ENCODE peak calls at places on chromosomes 5 and 9, in four cellular contexts. U, E, O and M are unnamed samples.

GRCh38 chr9:124897570-124898460 is 35.9 kb downstream of the ARPC5L start:
- DNase-seq in E (peak; percentile 57), U (no peak), O (no peak), M (peak; percentile 12)

GRCh38 chr9:86892576-86892975 is 54.7 kb downstream of the GAS1 start:
- DNase-seq in E (no peak), O (no peak), U (no peak), M (no peak)

GRCh38 chr5:36496471-36496870 is 109.9 kb upstream of the SLC1A3 start:
- DNase-seq in O (no peak), E (no peak), U (no peak), M (no peak)

GRCh38 chr9:16575142-16575877 is 295.2 kb downstream of the BNC2 start:
- DNase-seq in O (peak; percentile 33), U (peak; percentile 31), E (no peak), M (no peak)

GRCh38 chr9:129391215-129391614 is 213.2 kb upstream of the IER5L start:
- DNase-seq in O (no peak), E (no peak), U (no peak), M (no peak)

GRCh38 chr5:68456756-68457217 is 241.2 kb downstream of the PIK3R1 start:
- DNase-seq in E (peak; percentile 76), U (peak; percentile 50), O (peak; percentile 71), M (peak; percentile 59)

GRCh38 chr9:4690144-4690543 is 10.8 kb downstream of the CDC37L1 start:
- DNase-seq in O (no peak), U (no peak), E (no peak), M (no peak)

GRCh38 chr9:34624475-34624984 is 4.2 kb upstream of the DCTN3 start:
- DNase-seq in O (no peak), E (no peak), U (no peak), M (no peak)

GRCh38 chr5:68433921-68434879 is 218.6 kb downstream of the PIK3R1 start:
- DNase-seq in E (peak; percentile 95), U (peak; percentile 84), O (peak; percentile 78), M (peak; percentile 99)

GRCh38 chr9:72687331-72687730 is 165.9 kb downstream of the TMC1 start:
- DNase-seq in O (no peak), U (no peak), E (no peak), M (no peak)

GRCh38 chr9:129139993-129140396 is 28.8 kb downstream of the PTPA start:
- DNase-seq in U (peak; percentile 100), O (peak; percentile 95), E (peak; percentile 98), M (peak; percentile 99)

GRCh38 chr9:4860383-4860782 is 67.6 kb downstream of the RCL1 start:
- DNase-seq in U (no peak), O (peak; percentile 12), E (no peak), M (no peak)

GRCh38 chr5:157366741-157367684 is 93.0 kb upstream of the NIPAL4 start:
- DNase-seq in E (peak; percentile 63), U (peak; percentile 82), O (peak; percentile 86), M (peak; percentile 70)

GRCh38 chr5:168282120-168282519 is 9.3 kb upstream of the WWC1 start:
- DNase-seq in U (peak; percentile 81), E (peak; percentile 70), O (no peak), M (peak; percentile 40)

GRCh38 chr9:129458663-129459549 is 162.0 kb downstream of the C9orf50 start:
- DNase-seq in O (no peak), U (no peak), E (peak; percentile 60), M (no peak)

GRCh38 chr9:73038613-73039012 is 85.8 kb upstream of the ALDH1A1 start:
- DNase-seq in U (peak; percentile 94), E (no peak), O (no peak), M (peak; percentile 47)

GRCh38 chr5:23419115-23419514 is 88.3 kb upstream of the PRDM9 start:
- DNase-seq in E (no peak), U (no peak), O (peak; percentile 85), M (no peak)

DNA sequence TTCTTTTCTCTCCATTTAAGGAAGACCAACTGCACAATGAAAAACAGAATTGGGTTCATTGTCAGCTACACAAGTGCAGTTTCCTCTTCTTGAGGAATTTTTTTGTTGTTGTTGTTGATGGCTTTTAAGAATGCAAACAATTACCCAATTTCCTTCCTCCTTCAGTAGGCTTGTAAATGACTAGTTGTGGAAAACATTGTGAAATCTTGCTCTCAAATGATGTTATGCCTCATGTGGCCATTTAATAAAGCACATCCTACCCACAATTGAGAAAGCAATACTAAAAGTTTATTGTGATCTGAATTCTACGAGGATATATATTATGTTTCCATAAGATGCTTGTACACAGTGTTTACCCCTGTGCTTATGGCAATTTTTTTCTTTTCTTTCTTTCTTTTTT is 171.6 kb downstream of the FAM174A start:
- DNase-seq in U (peak; percentile 56), O (peak; percentile 57), E (peak; percentile 9), M (no peak)
- TF ChIP-seq CTCF in U (peak; percentile 12), O (peak; percentile 56), E (peak; percentile 30), M (peak; percentile 35)

GRCh38 chr9:134189475-134190231 is 25.3 kb upstream of the RNU6ATAC start:
- DNase-seq in E (no peak), O (no peak), U (no peak), M (peak; percentile 39)
- TF ChIP-seq EZH2 in E (no peak), O (no peak), U (no peak), M (no peak)

DNA sequence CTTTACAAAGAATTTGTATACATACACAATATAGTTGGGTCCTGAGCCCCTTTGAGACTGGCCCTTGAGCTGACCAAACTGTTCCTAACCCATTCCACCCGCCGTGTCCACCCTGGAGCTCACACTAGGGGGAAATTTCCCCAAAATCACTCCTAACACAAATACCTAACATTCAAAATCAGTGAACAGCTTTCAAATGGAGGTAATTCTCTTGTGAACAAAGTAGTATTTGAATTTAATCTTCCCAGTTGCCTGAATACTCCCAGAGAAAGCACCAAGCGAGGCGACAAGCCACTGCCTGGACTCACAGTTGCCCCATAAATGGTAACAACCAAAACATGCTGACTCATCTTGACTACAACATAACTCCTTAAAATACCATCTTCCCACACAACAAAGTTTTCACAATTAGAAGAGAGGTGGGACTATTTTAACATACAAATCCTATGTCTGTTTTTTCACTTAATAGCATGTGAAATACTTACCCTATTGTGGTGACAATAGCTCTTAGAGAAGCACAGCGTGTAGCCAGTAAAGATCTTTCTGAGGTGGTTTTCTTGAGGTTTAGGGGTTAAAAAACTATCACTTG is 31.7 kb upstream of the SCAMP1 start:
- DNase-seq in U (peak; percentile 46), E (no peak), O (no peak), M (peak; percentile 37)
- H2AFZ ChIP-seq in U (no peak overlapping the region), E (peak overlapping the region; percentile 17), O (no peak overlapping the region), M (no peak overlapping the region)

GRCh38 chr9:114784721-114785253 is 21.1 kb downstream of the TNFSF15 start:
- DNase-seq in U (no peak), E (no peak), O (no peak), M (no peak)

GRCh38 chr9:114789006-114789405 is 16.8 kb downstream of the TNFSF15 start:
- DNase-seq in E (no peak), U (no peak), O (no peak), M (no peak)

GRCh38 chr9:114790521-114790920 is 15.3 kb downstream of the TNFSF15 start:
- DNase-seq in E (no peak), U (no peak), O (no peak), M (peak; percentile 54)

GRCh38 chr9:114786251-114786650 is 19.6 kb downstream of the TNFSF15 start:
- DNase-seq in U (no peak), O (no peak), E (peak; percentile 34), M (no peak)

GRCh38 chr9:114787781-114788498 is 17.9 kb downstream of the TNFSF15 start:
- DNase-seq in U (no peak), O (no peak), E (no peak), M (no peak)
- TF ChIP-seq CTCF in U (no peak), O (no peak), E (no peak), M (no peak)

DNA sequence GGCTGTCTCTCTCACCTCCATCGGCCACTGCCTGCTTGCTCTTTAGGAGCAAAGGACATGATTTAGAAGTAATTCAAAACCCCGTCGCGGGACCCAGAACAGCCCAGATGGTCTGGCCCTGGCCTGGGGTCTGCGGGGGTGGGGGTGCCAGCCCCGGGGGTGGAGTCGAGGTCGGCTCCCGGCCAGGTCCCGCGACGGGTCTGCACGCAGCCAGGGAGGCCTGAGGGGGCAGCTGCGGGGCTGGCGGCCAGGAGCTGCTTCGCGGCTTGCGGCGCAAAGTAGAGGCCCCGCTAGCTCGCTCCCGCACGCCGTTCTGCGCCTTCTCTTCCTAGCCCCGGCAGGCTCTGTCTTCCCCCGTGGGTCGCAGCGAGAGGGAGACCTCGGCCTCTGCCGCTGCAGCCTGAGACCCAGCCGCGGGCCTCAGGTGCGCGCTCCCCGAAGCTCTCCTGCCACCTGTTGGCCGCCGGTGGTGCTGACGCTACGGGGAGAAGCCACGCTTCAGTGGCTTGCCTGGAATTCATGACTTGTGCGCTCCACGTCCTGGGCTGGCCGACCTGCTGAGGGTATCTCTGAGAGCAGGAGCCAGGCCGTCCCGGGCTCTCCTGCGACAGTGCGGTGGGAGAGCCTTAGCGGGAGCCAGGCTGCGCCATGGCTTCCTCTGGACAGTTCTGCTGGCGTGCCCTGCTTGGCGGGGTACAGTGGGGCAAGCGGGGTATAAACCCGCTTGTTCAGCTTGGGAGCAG is 157.2 kb upstream of the PITX1 start:
- DNase-seq in O (peak; percentile 83), U (peak; percentile 63), E (peak; percentile 93), M (peak; percentile 50)
- TF ChIP-seq EZH2 in O (no peak), U (no peak), E (no peak), M (no peak)

GRCh38 chr5:40360685-40361084 is 319.0 kb upstream of the PTGER4 start:
- DNase-seq in E (no peak), U (no peak), O (no peak), M (no peak)
- H2AFZ ChIP-seq in E (no peak overlapping the region), U (no peak overlapping the region), O (no peak overlapping the region), M (no peak overlapping the region)

DNA sequence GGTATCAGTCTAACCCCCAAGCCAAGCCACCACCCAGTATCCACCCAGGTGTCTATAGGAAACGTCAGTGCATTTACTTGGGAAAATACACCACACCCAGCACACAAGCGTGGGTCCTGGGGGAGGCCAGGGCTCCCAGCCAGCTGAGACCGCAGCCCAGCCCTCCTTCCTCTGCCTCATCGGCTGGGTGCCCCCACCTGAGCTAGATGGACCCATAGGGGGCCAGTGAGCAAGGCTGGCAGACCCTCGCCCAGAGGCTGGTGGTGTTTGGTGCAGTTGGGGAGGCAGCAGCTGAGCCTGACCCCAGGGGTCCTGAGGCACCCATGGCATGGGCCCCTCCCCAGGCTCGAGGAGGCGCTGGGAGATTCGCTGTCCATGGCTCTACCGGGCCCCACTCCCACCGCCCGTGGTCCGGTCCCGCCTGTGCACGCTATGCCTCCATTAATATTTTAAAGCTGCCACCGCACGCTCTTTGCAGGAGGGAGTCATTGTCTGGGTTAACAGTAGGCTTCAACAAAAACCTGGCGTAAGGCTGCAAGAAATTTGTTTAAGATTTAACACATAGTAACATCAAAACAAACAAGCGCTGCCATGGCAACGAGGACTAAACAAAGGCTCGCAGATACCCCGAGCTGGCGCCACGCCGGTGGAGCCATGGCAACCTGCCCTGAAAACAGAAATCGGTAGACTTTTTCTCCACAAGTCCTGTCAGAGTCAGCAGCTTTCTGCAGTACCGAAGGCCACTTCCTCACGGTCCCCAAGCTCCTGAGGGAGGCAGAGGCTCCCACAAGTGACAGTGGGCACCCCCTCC is 20.6 kb downstream of the TPPP start:
- DNase-seq in O (peak; percentile 90), E (peak; percentile 93), U (peak; percentile 82), M (peak; percentile 63)
- TF ChIP-seq CTCF in O (no peak), E (no peak), U (no peak), M (no peak)

GRCh38 chr9:117412841-117413240 is 2.0 kb downstream of the ASTN2 start:
- DNase-seq in E (no peak), O (no peak), U (no peak), M (no peak)
- TF ChIP-seq EZH2 in E (no peak), O (no peak), U (no peak), M (no peak)

DNA sequence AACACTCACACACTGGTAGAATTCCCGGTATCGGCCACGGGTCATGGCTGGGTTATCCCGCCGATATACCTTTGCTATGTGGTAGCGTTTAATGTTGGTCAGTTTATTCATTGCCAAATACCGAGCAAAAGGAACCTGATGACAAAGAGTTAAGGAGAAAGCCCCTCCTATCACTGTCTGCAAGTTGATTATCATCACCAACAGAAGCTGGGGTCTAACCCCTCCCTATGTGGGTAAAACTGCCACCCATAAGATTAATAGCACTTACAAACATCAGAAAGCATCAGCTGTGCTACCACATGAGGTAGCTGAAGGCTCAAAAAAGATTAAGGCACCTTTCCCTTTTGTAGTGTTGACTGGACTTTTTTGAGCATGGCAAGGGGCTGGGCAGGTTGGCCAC is 5.6 kb upstream of the DND1 start:
- DNase-seq in O (no peak), U (no peak), E (no peak), M (no peak)
- H2AFZ ChIP-seq in O (no peak overlapping the region), U (no peak overlapping the region), E (no peak overlapping the region), M (no peak overlapping the region)